ENCODE peak calls at places on chromosomes 7 and 10, in seven cellular contexts. I is activated naive CD4-positive, alpha-beta T cell treated with Interleukin-2 at 50 U/mL for 16 hours; W is effector memory CD8-positive, alpha-beta T cell; A is GM23338; C is HEK293T; L is neuronal stem cell; J is EL. F is an unnamed sample.
A peak's percentile ranks its signal among the peaks of the same experiment; 100 is the strongest.

GRCh38 chr10:24552346-24553016 is 171.2 kb downstream of the ARHGAP21 start:
- DNase-seq in I (no peak), W (no peak), A (peak; percentile 98), C (peak; percentile 54), L (no peak), J (peak; percentile 14), F (no peak)

GRCh38 chr7:52749880-52750279 is 285.6 kb upstream of the POM121L12 start:
- DNase-seq in I (no peak), W (no peak), A (peak; percentile 77), C (no peak), L (no peak), J (no peak), F (no peak)

GRCh38 chr10:83179371-83179770 is 959.9 kb upstream of the GHITM start:
- DNase-seq in I (no peak), W (no peak), A (no peak), C (no peak), L (no peak), J (no peak), F (no peak)

GRCh38 chr10:75063461-75064230 is 47.8 kb upstream of the SAMD8 start:
- DNase-seq in I (no peak), W (no peak), A (no peak), C (no peak), L (no peak), J (no peak), F (no peak)

GRCh38 chr7:131957338-131958025 is 401.1 kb upstream of the PODXL start:
- DNase-seq in I (no peak), W (no peak), A (no peak), C (no peak), L (no peak), J (no peak), F (no peak)

GRCh38 chr7:83166-83840 is 109.1 kb upstream of the FAM20C start:
- DNase-seq in I (no peak), W (no peak), A (no peak), C (no peak), L (no peak), J (no peak), F (no peak)

GRCh38 chr10:62063795-62064472 is 162.4 kb downstream of the ARID5B start:
- DNase-seq in I (no peak), W (no peak), A (no peak), C (no peak), L (no peak), J (no peak), F (no peak)

GRCh38 chr7:139058963-139059362 is 23.1 kb upstream of the ZC3HAV1L start:
- DNase-seq in I (no peak), W (no peak), A (no peak), C (no peak), L (no peak), J (no peak), F (no peak)

GRCh38 chr7:1460757-1461639 is 1.7 kb upstream of the MICALL2 start:
- DNase-seq in I (no peak), W (peak; percentile 11), A (peak; percentile 66), C (no peak), L (no peak), J (peak; percentile 23), F (peak; percentile 88)

GRCh38 chr10:95305606-95306385 is 15.0 kb upstream of the PDLIM1 start:
- DNase-seq in I (no peak), W (no peak), A (no peak), C (no peak), L (no peak), J (no peak), F (no peak)

GRCh38 chr7:90271753-90272152 is 26.8 kb downstream of the CFAP69 start:
- DNase-seq in I (no peak), W (no peak), A (no peak), C (no peak), L (no peak), J (peak; percentile 70), F (no peak)

GRCh38 chr7:88141025-88141424 is 78.8 kb downstream of the SRI start:
- DNase-seq in I (no peak), W (no peak), A (peak; percentile 51), C (no peak), L (no peak), J (no peak), F (no peak)

GRCh38 chr10:28633750-28634149 is 43.6 kb upstream of the BAMBI start:
- DNase-seq in I (no peak), W (no peak), A (no peak), C (no peak), L (no peak), J (no peak), F (no peak)